ENCODE peak calls at places on chromosome 16, in ten cellular contexts. H, B, Q, A, C, M, D, R, N and U are unnamed samples.

GRCh38 chr16:57527610-57528360 is 8.6 kb downstream of the CCDC102A start:
- DNase-seq in H (no peak), B (no peak), Q (no peak), A (no peak), C (no peak), M (no peak), D (no peak), R (no peak), N (no peak), U (no peak)

GRCh38 chr16:34802848-34803599 is 1343.6 kb downstream of the TP53TG3F start:
- DNase-seq in H (no peak), B (no peak), Q (no peak), A (no peak), C (no peak), M (no peak), D (no peak), R (no peak), N (no peak), U (no peak)

GRCh38 chr16:78045865-78046581 is 23.7 kb downstream of the CLEC3A start:
- DNase-seq in H (peak; percentile 22), B (no peak), Q (no peak), A (peak; percentile 49), C (peak; percentile 85), M (peak; percentile 60), D (no peak), R (peak; percentile 95), N (peak; percentile 52), U (peak; percentile 18)

GRCh38 chr16:11916524-11917285 is 949 bp upstream of the GSPT1 start:
- DNase-seq in H (no peak), B (no peak), Q (no peak), A (peak; percentile 21), C (no peak), M (no peak), D (no peak), R (no peak), N (no peak), U (no peak)

GRCh38 chr16:64596196-64596595 is 525.7 kb downstream of the CDH11 start:
- DNase-seq in H (no peak), B (no peak), Q (no peak), A (no peak), C (no peak), M (no peak), D (no peak), R (no peak), N (no peak), U (no peak)

GRCh38 chr16:83269541-83269940 is 538.2 kb upstream of the HSBP1 start:
- DNase-seq in H (no peak), B (no peak), Q (no peak), A (no peak), C (no peak), M (no peak), D (no peak), R (no peak), N (no peak), U (no peak)

GRCh38 chr16:71792176-71792575 is 16.5 kb downstream of the AP1G1 start:
- DNase-seq in H (no peak), B (no peak), Q (no peak), A (peak; percentile 53), C (no peak), M (no peak), D (no peak), R (no peak), N (no peak), U (no peak)

GRCh38 chr16:12054396-12054795 is 77.9 kb downstream of the SNX29 start:
- DNase-seq in H (no peak), B (no peak), Q (no peak), A (no peak), C (no peak), M (no peak), D (no peak), R (no peak), N (no peak), U (no peak)

GRCh38 chr16:89484923-89485679 is 5.3 kb downstream of the ANKRD11 start:
- DNase-seq in H (peak; percentile 62), B (no peak), Q (no peak), A (no peak), C (no peak), M (no peak), D (no peak), R (no peak), N (no peak), U (peak; percentile 18)

GRCh38 chr16:53545433-53545832 is 42.4 kb upstream of the AKTIP start:
- DNase-seq in H (no peak), B (peak; percentile 63), Q (no peak), A (no peak), C (no peak), M (no peak), D (peak; percentile 59), R (no peak), N (no peak), U (peak; percentile 33)

GRCh38 chr16:1781758-1782407 is 488 bp downstream of the SPSB3 start:
- DNase-seq in H (peak; percentile 41), B (no peak), Q (no peak), A (no peak), C (no peak), M (no peak), D (no peak), R (peak; percentile 42), N (no peak), U (no peak)

GRCh38 chr16:1791943-1792812 is 1.3 kb downstream of the IGFALS start:
- DNase-seq in H (no peak), B (no peak), Q (no peak), A (no peak), C (no peak), M (no peak), D (no peak), R (no peak), N (peak; percentile 86), U (no peak)

GRCh38 chr16:21646091-21646490 is 6.3 kb downstream of the IGSF6 start:
- DNase-seq in H (no peak), B (no peak), Q (no peak), A (no peak), C (no peak), M (no peak), D (no peak), R (no peak), N (no peak), U (no peak)

GRCh38 chr16:426115-426905 is 861 bp downstream of the RAB11FIP3 start:
- DNase-seq in H (peak; percentile 18), B (no peak), Q (no peak), A (no peak), C (no peak), M (no peak), D (no peak), R (peak; percentile 54), N (no peak), U (no peak)

GRCh38 chr16:27852116-27852515 is 211.4 kb downstream of the GSG1L start:
- DNase-seq in H (no peak), B (no peak), Q (no peak), A (no peak), C (no peak), M (no peak), D (no peak), R (no peak), N (no peak), U (no peak)

GRCh38 chr16:4114257-4115208 is 1.7 kb downstream of the ADCY9 start:
- DNase-seq in H (no peak), B (peak; percentile 47), Q (no peak), A (peak; percentile 15), C (no peak), M (peak; percentile 21), D (no peak), R (peak; percentile 24), N (no peak), U (no peak)

GRCh38 chr16:85556456-85557082 is 56.6 kb upstream of the GSE1 start:
- DNase-seq in H (peak; percentile 67), B (peak; percentile 79), Q (no peak), A (no peak), C (no peak), M (no peak), D (peak; percentile 65), R (peak; percentile 65), N (no peak), U (peak; percentile 60)

GRCh38 chr16:735982-736453 is 4.8 kb downstream of the CIAO3 start:
- DNase-seq in H (peak; percentile 71), B (no peak), Q (no peak), A (no peak), C (no peak), M (no peak), D (no peak), R (no peak), N (no peak), U (no peak)

GRCh38 chr16:69703638-69704037 is 22.7 kb downstream of the NQO1 start:
- DNase-seq in H (no peak), B (no peak), Q (no peak), A (peak; percentile 53), C (no peak), M (no peak), D (no peak), R (no peak), N (no peak), U (no peak)

GRCh38 chr16:49463529-49463928 is 89.9 kb downstream of the C16orf78 start:
- DNase-seq in H (peak; percentile 78), B (peak; percentile 89), Q (no peak), A (no peak), C (no peak), M (no peak), D (peak; percentile 74), R (no peak), N (peak; percentile 33), U (no peak)

GRCh38 chr16:27401768-27402568 is at the start of gene IL21R:
- DNase-seq in H (peak; percentile 94), B (peak; percentile 97), Q (peak; percentile 13), A (peak; percentile 84), C (no peak), M (peak; percentile 73), D (peak; percentile 87), R (no peak), N (peak; percentile 56), U (peak; percentile 84)

GRCh38 chr16:80369559-80369958 is 171.2 kb upstream of the DYNLRB2 start:
- DNase-seq in H (no peak), B (no peak), Q (no peak), A (peak; percentile 66), C (peak; percentile 50), M (no peak), D (no peak), R (peak; percentile 45), N (no peak), U (no peak)

GRCh38 chr16:19583665-19584300 is 28.3 kb downstream of the VPS35L start:
- DNase-seq in H (peak; percentile 13), B (no peak), Q (no peak), A (peak; percentile 53), C (peak; percentile 25), M (no peak), D (no peak), R (peak; percentile 33), N (no peak), U (peak; percentile 27)

GRCh38 chr16:21626659-21627277 is 25.6 kb downstream of the IGSF6 start:
- DNase-seq in H (peak; percentile 39), B (no peak), Q (no peak), A (peak; percentile 94), C (no peak), M (no peak), D (no peak), R (no peak), N (no peak), U (peak; percentile 98)

GRCh38 chr16:85072947-85073346 is 39.3 kb downstream of the CIBAR2 start:
- DNase-seq in H (no peak), B (no peak), Q (no peak), A (peak; percentile 88), C (no peak), M (peak; percentile 63), D (no peak), R (no peak), N (no peak), U (no peak)

GRCh38 chr16:85234310-85235235 is 122.3 kb upstream of the CIBAR2 start:
- DNase-seq in H (no peak), B (no peak), Q (no peak), A (peak; percentile 78), C (peak; percentile 92), M (peak; percentile 67), D (no peak), R (peak; percentile 92), N (no peak), U (no peak)

GRCh38 chr16:67199011-67199807 is at the start of gene ELMO3:
- DNase-seq in H (no peak), B (no peak), Q (no peak), A (no peak), C (no peak), M (no peak), D (no peak), R (peak; percentile 84), N (peak; percentile 61), U (no peak)

GRCh38 chr16:83992624-83993023 is 24.6 kb downstream of the NECAB2 start:
- DNase-seq in H (no peak), B (peak; percentile 2), Q (no peak), A (peak; percentile 58), C (no peak), M (peak; percentile 49), D (no peak), R (no peak), N (no peak), U (no peak)